ENCODE peak calls at places on chromosomes 1 and 21, in five cellular contexts. One of them, this sample, is unnamed.

GRCh38 chr1:210565316-210565715 is 236.6 kb downstream of the HHAT start:
- DNase-seq in mammary epithelial cell: no peak
- DNase-seq in body of pancreas: no peak
- DNase-seq in HFF-Myc: no peak
- DNase-seq in mesendoderm: no peak
- DNase-seq in this sample: no peak

GRCh38 chr1:232529747-232530146 is 100.2 kb downstream of the SIPA1L2 start:
- DNase-seq in mammary epithelial cell: peak
- DNase-seq in HFF-Myc: no peak
- DNase-seq in mesendoderm: peak
- DNase-seq in body of pancreas: no peak
- DNase-seq in this sample: no peak

GRCh38 chr1:246724725-246725095 is 501 bp downstream of the SCCPDH start:
- DNase-seq in mesendoderm: peak
- DNase-seq in mammary epithelial cell: no peak
- DNase-seq in body of pancreas: no peak
- DNase-seq in HFF-Myc: no peak
- DNase-seq in this sample: no peak

GRCh38 chr1:118961156-118961555 is 27.0 kb downstream of the TBX15 start:
- DNase-seq in mesendoderm: no peak
- DNase-seq in HFF-Myc: no peak
- DNase-seq in body of pancreas: no peak
- DNase-seq in mammary epithelial cell: peak
- DNase-seq in this sample: no peak

GRCh38 chr21:36964832-36965719 is 1.4 kb downstream of the HLCS start:
- DNase-seq in body of pancreas: no peak
- DNase-seq in mammary epithelial cell: no peak
- DNase-seq in mesendoderm: peak
- DNase-seq in HFF-Myc: no peak
- DNase-seq in this sample: no peak

GRCh38 chr1:152926091-152926490 is 17.7 kb downstream of the IVL start:
- DNase-seq in HFF-Myc: no peak
- DNase-seq in mammary epithelial cell: peak
- DNase-seq in body of pancreas: no peak
- DNase-seq in mesendoderm: peak
- DNase-seq in this sample: no peak

GRCh38 chr1:46423574-46424240 is 29.6 kb downstream of the FAAH start:
- DNase-seq in body of pancreas: no peak
- DNase-seq in mammary epithelial cell: no peak
- DNase-seq in mesendoderm: no peak
- DNase-seq in HFF-Myc: no peak
- DNase-seq in this sample: no peak

GRCh38 chr1:58781541-58782307 is 2.1 kb downstream of the JUN start:
- DNase-seq in body of pancreas: peak
- DNase-seq in mammary epithelial cell: peak
- DNase-seq in HFF-Myc: no peak
- DNase-seq in mesendoderm: peak
- DNase-seq in this sample: no peak

GRCh38 chr1:47696911-47697441 is 259.1 kb downstream of the FOXD2 start:
- DNase-seq in mammary epithelial cell: no peak
- DNase-seq in body of pancreas: no peak
- DNase-seq in mesendoderm: no peak
- DNase-seq in HFF-Myc: no peak
- DNase-seq in this sample: no peak

GRCh38 chr1:212072047-212072446 is 36.5 kb downstream of the DTL start:
- DNase-seq in body of pancreas: no peak
- DNase-seq in HFF-Myc: no peak
- DNase-seq in mammary epithelial cell: no peak
- DNase-seq in mesendoderm: no peak
- DNase-seq in this sample: no peak

GRCh38 chr21:33419538-33420123 is 16.4 kb downstream of the IFNGR2 start:
- DNase-seq in mesendoderm: no peak
- DNase-seq in HFF-Myc: no peak
- DNase-seq in body of pancreas: no peak
- DNase-seq in mammary epithelial cell: peak
- DNase-seq in this sample: no peak

GRCh38 chr1:202578565-202578964 is 131.7 kb downstream of the SYT2 start:
- DNase-seq in mesendoderm: no peak
- DNase-seq in HFF-Myc: no peak
- DNase-seq in body of pancreas: no peak
- DNase-seq in mammary epithelial cell: no peak
- DNase-seq in this sample: no peak

GRCh38 chr1:224070521-224070920 is 43.4 kb upstream of the FBXO28 start:
- DNase-seq in body of pancreas: no peak
- DNase-seq in mesendoderm: no peak
- DNase-seq in mammary epithelial cell: no peak
- DNase-seq in HFF-Myc: no peak
- DNase-seq in this sample: no peak

GRCh38 chr1:62092126-62092525 is 102.5 kb upstream of the L1TD1 start:
- DNase-seq in HFF-Myc: no peak
- DNase-seq in mesendoderm: no peak
- DNase-seq in mammary epithelial cell: no peak
- DNase-seq in body of pancreas: no peak
- DNase-seq in this sample: no peak

GRCh38 chr1:243851765-243852164 is 1.7 kb upstream of the AKT3 start:
- DNase-seq in mammary epithelial cell: no peak
- DNase-seq in HFF-Myc: no peak
- DNase-seq in body of pancreas: no peak
- DNase-seq in mesendoderm: no peak
- DNase-seq in this sample: no peak
- H3K4me3 ChIP-seq in mammary epithelial cell: peak
- H3K4me3 ChIP-seq in HFF-Myc: peak
- H3K4me3 ChIP-seq in body of pancreas: no peak
- H3K4me3 ChIP-seq in mesendoderm: no peak
- H3K4me3 ChIP-seq in this sample: no peak

DNA sequence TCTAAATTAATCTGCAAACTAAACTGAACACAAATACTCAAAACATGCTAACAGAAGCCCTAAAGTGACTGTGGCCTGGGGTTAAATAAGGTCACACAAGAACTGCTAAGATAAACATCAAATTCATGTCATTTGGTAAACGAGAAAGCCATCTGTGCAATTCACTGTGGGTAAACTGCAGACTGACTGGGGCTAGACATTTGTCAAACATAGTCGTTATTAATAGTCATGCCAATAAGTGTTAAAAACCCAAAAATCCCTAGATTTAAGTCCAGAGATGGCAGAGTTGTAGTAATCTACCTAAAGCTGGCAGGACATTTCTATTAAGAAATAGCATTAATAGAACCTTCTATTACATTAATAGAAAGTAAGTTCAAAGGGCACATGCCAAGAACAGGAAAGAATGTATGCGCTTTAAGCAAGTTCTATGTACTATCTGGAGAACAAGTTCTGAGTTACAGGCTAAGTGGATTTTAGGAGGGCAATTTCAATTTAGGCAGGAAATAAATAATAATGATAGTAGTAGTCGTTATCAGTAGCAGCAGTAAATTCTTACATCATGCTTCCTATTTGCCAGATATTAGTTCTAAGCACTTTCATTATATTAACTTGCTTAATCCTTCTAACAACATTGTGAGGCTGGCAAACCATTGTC is 8.6 kb downstream of the EDEM3 start:
- DNase-seq in HFF-Myc: no peak
- DNase-seq in mammary epithelial cell: no peak
- DNase-seq in body of pancreas: no peak
- DNase-seq in mesendoderm: no peak
- DNase-seq in this sample: no peak
- H3K4me3 ChIP-seq in HFF-Myc: no peak
- H3K4me3 ChIP-seq in mammary epithelial cell: no peak
- H3K4me3 ChIP-seq in body of pancreas: no peak
- H3K4me3 ChIP-seq in mesendoderm: no peak
- H3K4me3 ChIP-seq in this sample: no peak

GRCh38 chr1:227744668-227745067 is 9.4 kb downstream of the SNAP47 start:
- DNase-seq in mesendoderm: no peak
- DNase-seq in HFF-Myc: no peak
- DNase-seq in mammary epithelial cell: no peak
- DNase-seq in body of pancreas: no peak
- DNase-seq in this sample: no peak

GRCh38 chr1:227747382-227747781 is 12.1 kb downstream of the SNAP47 start:
- DNase-seq in mesendoderm: no peak
- DNase-seq in HFF-Myc: no peak
- DNase-seq in mammary epithelial cell: no peak
- DNase-seq in body of pancreas: no peak
- DNase-seq in this sample: no peak

GRCh38 chr1:227746676-227747075 is 11.4 kb downstream of the SNAP47 start:
- DNase-seq in mesendoderm: no peak
- DNase-seq in mammary epithelial cell: no peak
- DNase-seq in body of pancreas: no peak
- DNase-seq in HFF-Myc: no peak
- DNase-seq in this sample: no peak

GRCh38 chr1:227747948-227748495 is 12.8 kb downstream of the SNAP47 start:
- DNase-seq in HFF-Myc: no peak
- DNase-seq in mesendoderm: no peak
- DNase-seq in body of pancreas: no peak
- DNase-seq in mammary epithelial cell: no peak
- DNase-seq in this sample: no peak

DNA sequence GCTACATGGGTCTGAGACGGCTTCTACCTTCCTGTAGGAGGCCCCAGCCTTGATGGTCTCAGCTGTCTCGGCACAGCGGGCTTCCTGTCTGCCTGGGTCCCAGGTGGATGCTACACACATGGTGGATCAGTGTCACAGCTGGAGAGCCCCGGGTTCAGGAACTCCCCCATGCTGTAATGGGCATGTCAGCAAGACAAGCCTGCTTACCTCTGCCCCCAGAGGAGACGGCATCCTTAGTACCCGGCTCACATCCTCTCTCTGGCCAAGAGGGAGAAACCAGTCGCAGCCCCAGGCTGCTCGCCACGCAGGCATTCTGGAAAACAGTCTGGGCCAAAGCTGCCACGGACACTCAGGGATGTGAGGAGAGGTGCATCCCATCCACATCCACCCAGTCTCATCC is 10.3 kb downstream of the SNAP47 start:
- DNase-seq in mesendoderm: no peak
- DNase-seq in mammary epithelial cell: no peak
- DNase-seq in HFF-Myc: no peak
- DNase-seq in body of pancreas: no peak
- DNase-seq in this sample: no peak
- H3K4me3 ChIP-seq in mesendoderm: no peak
- H3K4me3 ChIP-seq in mammary epithelial cell: no peak
- H3K4me3 ChIP-seq in HFF-Myc: no peak
- H3K4me3 ChIP-seq in body of pancreas: no peak
- H3K4me3 ChIP-seq in this sample: no peak

DNA sequence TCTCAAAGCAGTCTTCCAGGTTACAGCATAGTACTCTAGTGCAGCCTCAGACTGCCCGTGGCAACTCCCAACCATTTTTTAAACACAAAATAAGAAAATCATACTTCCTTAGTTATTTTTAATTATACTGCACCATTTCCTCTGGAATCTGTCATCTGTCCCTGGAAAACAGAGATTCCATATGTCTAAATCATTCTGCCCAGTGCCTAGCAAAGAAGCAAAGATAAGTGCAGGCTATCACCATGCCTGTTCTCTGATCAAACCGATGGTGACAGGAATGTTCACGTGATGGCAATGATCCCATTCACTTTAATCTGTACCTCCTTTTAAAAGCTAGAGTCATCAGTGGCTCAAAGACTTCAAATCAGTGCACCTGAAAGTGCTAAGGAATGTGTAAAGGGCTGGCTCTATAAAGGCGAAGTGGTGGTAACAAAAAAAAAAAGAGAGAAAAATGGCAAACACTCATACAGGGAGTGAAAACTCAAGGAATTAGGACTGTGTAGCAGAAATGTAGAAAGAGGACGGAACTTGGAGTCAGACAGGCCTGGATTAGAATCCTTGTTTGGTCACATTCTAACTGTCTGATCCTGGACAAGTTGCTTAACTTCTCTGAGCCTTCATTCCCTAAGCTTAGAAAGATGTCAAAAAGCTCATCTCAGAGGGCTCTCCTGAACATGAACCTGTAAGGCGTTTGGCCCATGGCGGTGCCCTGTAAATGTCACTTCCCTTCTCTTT is 9.9 kb upstream of the CCN1 start:
- DNase-seq in mammary epithelial cell: no peak
- DNase-seq in mesendoderm: no peak
- DNase-seq in body of pancreas: no peak
- DNase-seq in HFF-Myc: no peak
- DNase-seq in this sample: no peak
- H3K4me3 ChIP-seq in mammary epithelial cell: no peak
- H3K4me3 ChIP-seq in mesendoderm: no peak
- H3K4me3 ChIP-seq in body of pancreas: no peak
- H3K4me3 ChIP-seq in HFF-Myc: no peak
- H3K4me3 ChIP-seq in this sample: no peak

GRCh38 chr1:116514708-116515525 is 55.9 kb downstream of the CD58 start:
- DNase-seq in body of pancreas: no peak
- DNase-seq in HFF-Myc: no peak
- DNase-seq in mammary epithelial cell: peak
- DNase-seq in mesendoderm: no peak
- DNase-seq in this sample: peak
- H3K4me3 ChIP-seq in body of pancreas: no peak
- H3K4me3 ChIP-seq in HFF-Myc: no peak
- H3K4me3 ChIP-seq in mammary epithelial cell: no peak
- H3K4me3 ChIP-seq in mesendoderm: no peak
- H3K4me3 ChIP-seq in this sample: no peak

GRCh38 chr1:215637041-215637573 is 70.0 kb downstream of the KCTD3 start:
- DNase-seq in body of pancreas: peak
- DNase-seq in mammary epithelial cell: peak
- DNase-seq in HFF-Myc: peak
- DNase-seq in mesendoderm: no peak
- DNase-seq in this sample: peak
- H3K4me3 ChIP-seq in body of pancreas: no peak
- H3K4me3 ChIP-seq in mammary epithelial cell: no peak
- H3K4me3 ChIP-seq in HFF-Myc: no peak
- H3K4me3 ChIP-seq in mesendoderm: no peak
- H3K4me3 ChIP-seq in this sample: no peak

DNA sequence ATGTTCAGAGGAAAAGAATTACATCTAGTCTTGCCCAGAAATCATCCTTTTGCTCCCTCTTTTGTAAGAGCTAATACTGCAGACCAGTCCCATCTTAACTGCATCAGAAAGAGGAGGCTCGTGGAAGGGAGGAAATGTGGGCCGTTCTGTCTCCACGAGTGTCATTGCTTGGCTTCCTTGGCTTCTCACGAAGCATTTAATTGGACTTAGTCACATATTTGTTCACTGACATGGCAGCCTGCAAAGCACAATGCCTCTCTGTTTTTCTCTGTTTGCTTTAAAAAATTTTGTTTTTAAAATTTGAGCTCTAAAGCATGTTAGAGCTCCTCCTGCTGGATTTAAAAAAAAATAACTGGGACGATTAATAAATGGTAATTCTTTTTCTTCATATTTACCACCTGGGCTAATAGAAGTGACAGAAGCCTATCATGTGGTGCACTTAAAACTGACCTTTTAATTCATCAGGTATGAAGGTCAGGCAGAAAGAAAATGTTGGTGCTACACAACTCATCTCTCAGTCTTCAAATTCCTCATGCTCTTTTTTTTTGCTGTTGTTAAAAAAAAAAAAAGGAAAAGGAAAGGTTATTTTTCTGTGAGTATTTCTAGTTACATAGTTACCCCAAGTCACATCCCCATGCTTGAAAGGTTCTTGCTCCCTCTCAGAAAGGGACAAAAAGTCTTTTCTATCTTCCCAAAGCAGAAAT is 21.0 kb upstream of the C1orf105 start:
- DNase-seq in mammary epithelial cell: peak
- DNase-seq in mesendoderm: peak
- DNase-seq in HFF-Myc: peak
- DNase-seq in body of pancreas: peak
- DNase-seq in this sample: peak
- H3K4me3 ChIP-seq in mammary epithelial cell: no peak
- H3K4me3 ChIP-seq in mesendoderm: no peak
- H3K4me3 ChIP-seq in HFF-Myc: no peak
- H3K4me3 ChIP-seq in body of pancreas: no peak
- H3K4me3 ChIP-seq in this sample: no peak

GRCh38 chr1:159009287-159009686 is 420 bp upstream of the IFI16 start:
- DNase-seq in mesendoderm: no peak
- DNase-seq in body of pancreas: no peak
- DNase-seq in HFF-Myc: no peak
- DNase-seq in mammary epithelial cell: no peak
- DNase-seq in this sample: no peak
- H3K4me3 ChIP-seq in mesendoderm: no peak
- H3K4me3 ChIP-seq in body of pancreas: no peak
- H3K4me3 ChIP-seq in HFF-Myc: peak
- H3K4me3 ChIP-seq in mammary epithelial cell: peak
- H3K4me3 ChIP-seq in this sample: peak

This sample was measured in AG09309.